ENCODE peak calls at places on chromosomes 16 and 17, in four cellular contexts. T is GM13977; S is HFFc6; R is effector memory CD4-positive, alpha-beta T cell. H is an unnamed sample.

GRCh38 chr16:85199069-85199725 is 86.9 kb upstream of the CIBAR2 start:
- DNase-seq in T (no peak), S (peak; percentile 70), R (no peak), H (no peak)

GRCh38 chr16:11076259-11077018 is 132.1 kb downstream of the CLEC16A start:
- DNase-seq in T (peak; percentile 81), S (no peak), R (no peak), H (peak; percentile 89)

GRCh38 chr17:28497931-28498330 is 8.2 kb upstream of the FOXN1 start:
- DNase-seq in T (no peak), S (no peak), R (no peak), H (no peak)

GRCh38 chr17:32688221-32688620 is 188.7 kb downstream of the MYO1D start:
- DNase-seq in T (no peak), S (no peak), R (no peak), H (no peak)

GRCh38 chr16:84462296-84463210 is 41.9 kb downstream of the MEAK7 start:
- DNase-seq in T (no peak), S (no peak), R (no peak), H (no peak)

GRCh38 chr17:57551321-57552079 is 193.6 kb downstream of the CCDC182 start:
- DNase-seq in T (peak; percentile 65), S (no peak), R (no peak), H (peak; percentile 78)

GRCh38 chr16:73050115-73051099 is 2.5 kb upstream of the ZFHX3 start:
- DNase-seq in T (no peak), S (no peak), R (no peak), H (no peak)

GRCh38 chr16:89308391-89309333 is 91.2 kb downstream of the ZNF778 start:
- DNase-seq in T (no peak), S (no peak), R (no peak), H (no peak)

GRCh38 chr17:9636501-9636900 is 8.8 kb upstream of the USP43 start:
- DNase-seq in T (no peak), S (no peak), R (no peak), H (no peak)

GRCh38 chr17:74235040-74235581 is 21.7 kb downstream of the TTYH2 start:
- DNase-seq in T (peak; percentile 50), S (no peak), R (no peak), H (no peak)

GRCh38 chr16:19605701-19606100 is 50.2 kb downstream of the VPS35L start:
- DNase-seq in T (no peak), S (no peak), R (no peak), H (no peak)

GRCh38 chr17:74768069-74768762 is 7.9 kb downstream of the NAT9 start:
- DNase-seq in T (no peak), S (peak; percentile 62), R (no peak), H (no peak)

GRCh38 chr16:62927122-62927521 is 890.9 kb upstream of the CDH8 start:
- DNase-seq in T (no peak), S (no peak), R (no peak), H (no peak)

GRCh38 chr17:30956764-30957374 is 14.0 kb upstream of the RNF135 start:
- DNase-seq in T (no peak), S (no peak), R (no peak), H (no peak)

GRCh38 chr17:77460514-77461046 is 319.8 kb downstream of the SEC14L1 start:
- DNase-seq in T (no peak), S (no peak), R (no peak), H (no peak)

GRCh38 chr16:72908362-72908838 is 139.5 kb downstream of the ZFHX3 start:
- DNase-seq in T (no peak), S (no peak), R (no peak), H (no peak)

GRCh38 chr16:55871411-55872038 is 3.6 kb downstream of the CES5A start:
- DNase-seq in T (no peak), S (no peak), R (no peak), H (no peak)

GRCh38 chr17:76953926-76954325 is 85.7 kb downstream of the MGAT5B start:
- DNase-seq in T (no peak), S (no peak), R (no peak), H (no peak)

GRCh38 chr17:333626-334396 is 18.8 kb downstream of the RPH3AL start:
- DNase-seq in T (no peak), S (no peak), R (no peak), H (no peak)

GRCh38 chr16:17296412-17296811 is 174.3 kb downstream of the XYLT1 start:
- DNase-seq in T (no peak), S (no peak), R (no peak), H (no peak)

GRCh38 chr16:31081428-31082351 is 7.1 kb downstream of the PRSS53 start:
- DNase-seq in T (no peak), S (no peak), R (no peak), H (no peak)

GRCh38 chr17:29835438-29836351 is 94.3 kb downstream of the SSH2 start:
- DNase-seq in T (no peak), S (peak; percentile 35), R (no peak), H (no peak)

GRCh38 chr17:79019631-79020584 is 4.1 kb upstream of the C1QTNF1 start:
- DNase-seq in T (no peak), S (peak; percentile 70), R (peak; percentile 31), H (no peak)

GRCh38 chr16:85653226-85653917 is 35.4 kb downstream of the GINS2 start:
- DNase-seq in T (no peak), S (no peak), R (no peak), H (no peak)

GRCh38 chr16:68332411-68333121 is 21.7 kb downstream of the PRMT7 start:
- DNase-seq in T (no peak), S (no peak), R (no peak), H (no peak)

GRCh38 chr17:76337413-76337777 is 16.3 kb downstream of the PRPSAP1 start:
- DNase-seq in T (no peak), S (no peak), R (no peak), H (no peak)

GRCh38 chr17:7404737-7405412 is 978 bp upstream of the TMEM256 start:
- DNase-seq in T (peak; percentile 81), S (peak; percentile 6), R (peak; percentile 63), H (no peak)

GRCh38 chr17:74853048-74853397 is 6.7 kb downstream of the GRIN2C start:
- DNase-seq in T (no peak), S (no peak), R (no peak), H (no peak)

GRCh38 chr17:79707931-79708891 is 22.5 kb upstream of the ENPP7 start:
- DNase-seq in T (peak; percentile 83), S (peak; percentile 11), R (peak; percentile 39), H (peak; percentile 76)

GRCh38 chr17:82175951-82176350 is 36.7 kb downstream of the CCDC57 start:
- DNase-seq in T (no peak), S (no peak), R (no peak), H (no peak)

GRCh38 chr17:51434434-51435170 is 174.3 kb downstream of the UTP18 start:
- DNase-seq in T (no peak), S (no peak), R (no peak), H (no peak)

GRCh38 chr17:78335176-78335575 is 24.7 kb downstream of the SOCS3 start:
- DNase-seq in T (no peak), S (no peak), R (no peak), H (no peak)